ENCODE peak calls at places on chromosome 11, in four cellular contexts. One of them, this sample, is unnamed.

GRCh38 chr11:120134931-120135228 is 3.0 kb downstream of the TRIM29 start:
- DNase-seq in body of pancreas: no peak
- DNase-seq in GM12891: no peak
- DNase-seq in tibial nerve: no peak
- DNase-seq in this sample: peak

GRCh38 chr11:44805596-44805995 is 78.8 kb downstream of the TSPAN18 start:
- DNase-seq in body of pancreas: no peak
- DNase-seq in GM12891: no peak
- DNase-seq in tibial nerve: no peak
- DNase-seq in this sample: no peak

GRCh38 chr11:70036971-70037882 is 40.9 kb upstream of the ANO1 start:
- DNase-seq in body of pancreas: no peak
- DNase-seq in GM12891: no peak
- DNase-seq in tibial nerve: no peak
- DNase-seq in this sample: peak

GRCh38 chr11:12746593-12747097 is 72.4 kb downstream of the TEAD1 start:
- DNase-seq in body of pancreas: peak
- DNase-seq in GM12891: no peak
- DNase-seq in tibial nerve: no peak
- DNase-seq in this sample: no peak

GRCh38 chr11:58763120-58763490 is 31.4 kb upstream of the GLYAT start:
- DNase-seq in body of pancreas: no peak
- DNase-seq in GM12891: no peak
- DNase-seq in tibial nerve: no peak
- DNase-seq in this sample: no peak

GRCh38 chr11:129280027-129280811 is 88.1 kb upstream of the ARHGAP32 start:
- DNase-seq in body of pancreas: no peak
- DNase-seq in GM12891: no peak
- DNase-seq in tibial nerve: no peak
- DNase-seq in this sample: no peak

GRCh38 chr11:9280655-9281301 is 15.6 kb upstream of the DENND5A start:
- DNase-seq in body of pancreas: peak
- DNase-seq in GM12891: no peak
- DNase-seq in tibial nerve: no peak
- DNase-seq in this sample: peak

GRCh38 chr11:116454020-116454645 is 318.7 kb downstream of the BUD13 start:
- DNase-seq in body of pancreas: peak
- DNase-seq in GM12891: peak
- DNase-seq in tibial nerve: peak
- DNase-seq in this sample: peak

GRCh38 chr11:12604557-12605105 is 69.6 kb upstream of the TEAD1 start:
- DNase-seq in body of pancreas: no peak
- DNase-seq in GM12891: no peak
- DNase-seq in tibial nerve: no peak
- DNase-seq in this sample: no peak

GRCh38 chr11:6297831-6298230 is 22.5 kb downstream of the CAVIN3 start:
- DNase-seq in body of pancreas: no peak
- DNase-seq in GM12891: no peak
- DNase-seq in tibial nerve: peak
- DNase-seq in this sample: no peak

GRCh38 chr11:75577198-75577597 is 15.1 kb downstream of the SERPINH1 start:
- DNase-seq in body of pancreas: peak
- DNase-seq in GM12891: no peak
- DNase-seq in tibial nerve: peak
- DNase-seq in this sample: peak

GRCh38 chr11:111512296-111513239 is at the start of gene BTG4:
- DNase-seq in body of pancreas: no peak
- DNase-seq in GM12891: peak
- DNase-seq in tibial nerve: no peak
- DNase-seq in this sample: no peak

GRCh38 chr11:121595717-121596156 is 143.0 kb upstream of the SORL1-AS1 start:
- DNase-seq in body of pancreas: no peak
- DNase-seq in GM12891: no peak
- DNase-seq in tibial nerve: no peak
- DNase-seq in this sample: no peak

GRCh38 chr11:10298342-10298741 is 4.3 kb upstream of the SBF2 start:
- DNase-seq in body of pancreas: no peak
- DNase-seq in GM12891: no peak
- DNase-seq in tibial nerve: no peak
- DNase-seq in this sample: no peak

GRCh38 chr11:62806611-62807121 is 1.4 kb upstream of the NXF1 start:
- DNase-seq in body of pancreas: peak
- DNase-seq in GM12891: no peak
- DNase-seq in tibial nerve: peak
- DNase-seq in this sample: no peak

GRCh38 chr11:130873766-130874165 is 42.5 kb downstream of the SNX19 start:
- DNase-seq in body of pancreas: no peak
- DNase-seq in GM12891: no peak
- DNase-seq in tibial nerve: no peak
- DNase-seq in this sample: no peak

GRCh38 chr11:130023204-130023603 is 20.6 kb upstream of the PRDM10 start:
- DNase-seq in body of pancreas: no peak
- DNase-seq in GM12891: peak
- DNase-seq in tibial nerve: no peak
- DNase-seq in this sample: no peak

GRCh38 chr11:82671451-82671850 is 62.2 kb downstream of the FAM181B start:
- DNase-seq in body of pancreas: no peak
- DNase-seq in GM12891: no peak
- DNase-seq in tibial nerve: no peak
- DNase-seq in this sample: no peak

GRCh38 chr11:22635689-22636088 is 10.1 kb upstream of the FANCF start:
- DNase-seq in body of pancreas: no peak
- DNase-seq in GM12891: no peak
- DNase-seq in tibial nerve: no peak
- DNase-seq in this sample: no peak

GRCh38 chr11:126930100-126930841 is 70.3 kb downstream of the KIRREL3 start:
- DNase-seq in body of pancreas: no peak
- DNase-seq in GM12891: no peak
- DNase-seq in tibial nerve: no peak
- DNase-seq in this sample: no peak

GRCh38 chr11:43943357-43943930 is 1.0 kb downstream of the C11orf96 start:
- DNase-seq in body of pancreas: no peak
- DNase-seq in GM12891: no peak
- DNase-seq in tibial nerve: no peak
- DNase-seq in this sample: no peak

GRCh38 chr11:100825610-100826009 is 138.5 kb downstream of the ARHGAP42 start:
- DNase-seq in body of pancreas: no peak
- DNase-seq in GM12891: no peak
- DNase-seq in tibial nerve: no peak
- DNase-seq in this sample: no peak

GRCh38 chr11:31802990-31803812 is 7.9 kb downstream of the PAX6 start:
- DNase-seq in body of pancreas: no peak
- DNase-seq in GM12891: no peak
- DNase-seq in tibial nerve: no peak
- DNase-seq in this sample: no peak

GRCh38 chr11:73386026-73386425 is 9.8 kb downstream of the RELT start:
- DNase-seq in body of pancreas: peak
- DNase-seq in GM12891: peak
- DNase-seq in tibial nerve: no peak
- DNase-seq in this sample: no peak

GRCh38 chr11:99766816-99767215 is 746.1 kb downstream of the CNTN5 start:
- DNase-seq in body of pancreas: no peak
- DNase-seq in GM12891: no peak
- DNase-seq in tibial nerve: no peak
- DNase-seq in this sample: no peak

GRCh38 chr11:63277345-63277943 is 34.0 kb upstream of the SLC22A25 start:
- DNase-seq in body of pancreas: no peak
- DNase-seq in GM12891: peak
- DNase-seq in tibial nerve: no peak
- DNase-seq in this sample: no peak

GRCh38 chr11:103368151-103368550 is 258.9 kb downstream of the DYNC2H1 start:
- DNase-seq in body of pancreas: no peak
- DNase-seq in GM12891: no peak
- DNase-seq in tibial nerve: no peak
- DNase-seq in this sample: no peak

GRCh38 chr11:67273260-67273990 is 7.2 kb downstream of the GRK2 start:
- DNase-seq in body of pancreas: no peak
- DNase-seq in GM12891: no peak
- DNase-seq in tibial nerve: no peak
- DNase-seq in this sample: peak

GRCh38 chr11:62958547-62959071 is 26.2 kb downstream of the SLC22A6 start:
- DNase-seq in body of pancreas: peak
- DNase-seq in GM12891: no peak
- DNase-seq in tibial nerve: no peak
- DNase-seq in this sample: no peak

GRCh38 chr11:40542821-40543220 is 916.6 kb downstream of the LRRC4C start:
- DNase-seq in body of pancreas: no peak
- DNase-seq in GM12891: no peak
- DNase-seq in tibial nerve: no peak
- DNase-seq in this sample: no peak

GRCh38 chr11:112734207-112734606 is 227.0 kb upstream of the NCAM1 start:
- DNase-seq in body of pancreas: no peak
- DNase-seq in GM12891: no peak
- DNase-seq in tibial nerve: no peak
- DNase-seq in this sample: peak

GRCh38 chr11:113281052-113281725 is 33.2 kb upstream of the TTC12 start:
- DNase-seq in body of pancreas: no peak
- DNase-seq in GM12891: no peak
- DNase-seq in tibial nerve: no peak
- DNase-seq in this sample: no peak

GRCh38 chr11:78664606-78665005 is 89.9 kb upstream of the NARS2 start:
- DNase-seq in body of pancreas: no peak
- DNase-seq in GM12891: no peak
- DNase-seq in tibial nerve: no peak
- DNase-seq in this sample: no peak

DNA sequence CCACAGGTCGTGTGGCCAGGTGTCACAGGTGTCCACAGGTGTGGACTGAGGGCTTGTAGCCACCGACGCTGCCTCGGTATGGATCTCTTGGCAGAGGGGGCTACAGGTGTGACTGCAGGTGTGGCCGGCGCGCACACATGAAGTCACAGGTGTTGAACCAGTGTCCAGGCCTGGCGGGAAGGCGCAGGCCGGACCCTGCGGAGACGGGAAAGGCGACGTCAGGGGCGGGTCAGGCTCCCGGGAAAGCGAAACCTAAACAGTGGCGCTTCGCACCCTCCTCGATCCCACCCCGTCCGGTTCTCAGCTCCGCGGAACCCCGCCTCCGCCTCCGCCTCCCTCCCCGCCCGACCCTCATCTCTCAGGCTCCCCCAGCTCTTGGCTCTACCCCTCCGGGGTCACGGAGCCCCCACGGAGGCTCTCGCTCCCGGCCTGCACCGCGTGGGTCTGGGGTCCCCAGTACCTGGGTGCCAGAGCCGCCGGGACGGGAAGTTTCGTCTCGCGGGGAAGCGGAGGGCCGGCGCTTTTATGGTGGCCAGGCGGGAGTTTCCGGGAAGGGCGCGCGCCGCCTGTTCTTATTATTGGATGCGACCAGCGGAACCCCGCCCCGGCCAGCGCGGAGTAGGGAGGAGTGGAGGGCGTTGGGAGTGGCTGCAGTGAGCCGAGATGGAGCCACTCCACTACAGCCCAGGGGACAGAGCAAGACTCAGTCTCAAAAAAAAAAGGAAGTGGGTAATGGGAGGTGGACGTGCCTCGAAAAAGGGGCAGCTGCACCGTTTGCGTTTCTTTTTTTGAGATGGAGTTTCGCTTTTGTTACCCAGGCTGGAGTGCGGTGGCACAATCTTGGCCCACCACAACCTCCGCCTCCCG is at the start of gene IRF7:
- DNase-seq in body of pancreas: peak
- DNase-seq in GM12891: peak
- DNase-seq in tibial nerve: peak
- DNase-seq in this sample: peak
- TF ChIP-seq POLR2A in body of pancreas: peak
- TF ChIP-seq POLR2A in GM12891: peak
- TF ChIP-seq POLR2A in tibial nerve: peak
- TF ChIP-seq POLR2A in this sample: peak

GRCh38 chr11:57530596-57531507 is at the start of gene TIMM10:
- DNase-seq in body of pancreas: peak
- DNase-seq in GM12891: peak
- DNase-seq in tibial nerve: peak
- DNase-seq in this sample: peak
- TF ChIP-seq POLR2A in body of pancreas: peak
- TF ChIP-seq POLR2A in GM12891: peak
- TF ChIP-seq POLR2A in tibial nerve: peak
- TF ChIP-seq POLR2A in this sample: no peak

GRCh38 chr11:84855846-84856245 is 771.3 kb downstream of the DLG2 start:
- DNase-seq in body of pancreas: no peak
- DNase-seq in GM12891: no peak
- DNase-seq in tibial nerve: no peak
- DNase-seq in this sample: no peak

GRCh38 chr11:84854498-84854880 is 772.7 kb downstream of the DLG2 start:
- DNase-seq in body of pancreas: no peak
- DNase-seq in GM12891: no peak
- DNase-seq in tibial nerve: no peak
- DNase-seq in this sample: no peak

GRCh38 chr11:84853841-84854497 is 773.2 kb downstream of the DLG2 start:
- DNase-seq in body of pancreas: no peak
- DNase-seq in GM12891: no peak
- DNase-seq in tibial nerve: no peak
- DNase-seq in this sample: no peak

DNA sequence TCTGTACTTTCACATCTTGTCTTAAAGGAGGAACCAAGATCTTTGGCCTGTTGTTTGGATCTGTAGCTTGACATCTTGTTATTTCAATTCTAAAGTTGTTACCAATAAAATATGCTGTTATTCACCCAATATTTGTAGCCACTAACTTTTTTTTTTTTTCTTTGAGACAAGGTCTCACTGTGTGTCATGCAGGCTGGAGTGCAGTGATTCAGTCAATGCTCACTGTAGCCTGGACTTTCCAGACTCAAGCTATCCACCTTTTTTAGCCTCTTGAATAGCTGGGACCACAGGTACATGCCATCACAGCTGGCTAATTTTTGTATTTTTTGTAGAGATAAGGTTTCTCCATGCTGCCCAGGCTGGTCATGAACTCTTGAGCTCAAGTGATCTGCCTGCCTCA is 769.4 kb downstream of the DLG2 start:
- DNase-seq in body of pancreas: no peak
- DNase-seq in GM12891: no peak
- DNase-seq in tibial nerve: no peak
- DNase-seq in this sample: no peak
- TF ChIP-seq POLR2A in body of pancreas: no peak
- TF ChIP-seq POLR2A in GM12891: no peak
- TF ChIP-seq POLR2A in tibial nerve: no peak
- TF ChIP-seq POLR2A in this sample: no peak

GRCh38 chr11:64888406-64888757 is 10.0 kb upstream of the EHD1 start:
- DNase-seq in body of pancreas: no peak
- DNase-seq in GM12891: no peak
- DNase-seq in tibial nerve: no peak
- DNase-seq in this sample: no peak

GRCh38 chr11:64887234-64887756 is 8.9 kb upstream of the EHD1 start:
- DNase-seq in body of pancreas: no peak
- DNase-seq in GM12891: no peak
- DNase-seq in tibial nerve: no peak
- DNase-seq in this sample: no peak

GRCh38 chr11:64888761-64889511 is 10.5 kb upstream of the EHD1 start:
- DNase-seq in body of pancreas: no peak
- DNase-seq in GM12891: no peak
- DNase-seq in tibial nerve: no peak
- DNase-seq in this sample: peak

GRCh38 chr11:64885367-64886286 is 7.2 kb upstream of the EHD1 start:
- DNase-seq in body of pancreas: no peak
- DNase-seq in GM12891: no peak
- DNase-seq in tibial nerve: no peak
- DNase-seq in this sample: no peak

GRCh38 chr11:64887757-64888405 is 9.5 kb upstream of the EHD1 start:
- DNase-seq in body of pancreas: peak
- DNase-seq in GM12891: peak
- DNase-seq in tibial nerve: peak
- DNase-seq in this sample: peak
- TF ChIP-seq POLR2A in body of pancreas: peak
- TF ChIP-seq POLR2A in GM12891: no peak
- TF ChIP-seq POLR2A in tibial nerve: no peak
- TF ChIP-seq POLR2A in this sample: no peak